ENCODE peak calls at places on chromosomes 12 and 14, in five cellular contexts. One of them, this sample, is unnamed.

GRCh38 chr12:123104809-123105208 is 46.1 kb downstream of the PITPNM2 start:
- DNase-seq in A549: no peak
- DNase-seq in uterus: no peak
- DNase-seq in IMR-90: no peak
- DNase-seq in stomach: no peak
- DNase-seq in this sample: no peak

GRCh38 chr14:71654810-71655209 is 277.4 kb upstream of the RGS6 start:
- DNase-seq in A549: no peak
- DNase-seq in uterus: no peak
- DNase-seq in IMR-90: no peak
- DNase-seq in stomach: no peak
- DNase-seq in this sample: no peak

GRCh38 chr12:59587710-59588109 is 8.1 kb upstream of the SLC16A7 start:
- DNase-seq in A549: no peak
- DNase-seq in uterus: no peak
- DNase-seq in IMR-90: no peak
- DNase-seq in stomach: no peak
- DNase-seq in this sample: no peak

GRCh38 chr14:75182820-75183219 is 6.4 kb upstream of the TMED10 start:
- DNase-seq in A549: no peak
- DNase-seq in uterus: no peak
- DNase-seq in IMR-90: peak
- DNase-seq in stomach: no peak
- DNase-seq in this sample: no peak

GRCh38 chr12:93743229-93743998 is 66.2 kb downstream of the CRADD start:
- DNase-seq in A549: no peak
- DNase-seq in uterus: no peak
- DNase-seq in IMR-90: no peak
- DNase-seq in stomach: no peak
- DNase-seq in this sample: no peak

GRCh38 chr12:2970744-2971143 is 11.5 kb downstream of the TEAD4 start:
- DNase-seq in A549: no peak
- DNase-seq in uterus: no peak
- DNase-seq in IMR-90: no peak
- DNase-seq in stomach: no peak
- DNase-seq in this sample: no peak

GRCh38 chr12:116152268-116152667 is 125.2 kb downstream of the MED13L start:
- DNase-seq in A549: no peak
- DNase-seq in uterus: no peak
- DNase-seq in IMR-90: peak
- DNase-seq in stomach: no peak
- DNase-seq in this sample: no peak

GRCh38 chr12:51505363-51505762 is 80.7 kb downstream of the SLC4A8 start:
- DNase-seq in A549: no peak
- DNase-seq in uterus: no peak
- DNase-seq in IMR-90: peak
- DNase-seq in stomach: no peak
- DNase-seq in this sample: no peak

GRCh38 chr14:52998376-52999010 is 47.6 kb upstream of the FERMT2 start:
- DNase-seq in A549: no peak
- DNase-seq in uterus: no peak
- DNase-seq in IMR-90: peak
- DNase-seq in stomach: no peak
- DNase-seq in this sample: no peak

GRCh38 chr14:56686416-56686815 is 106.8 kb downstream of the TMEM260 start:
- DNase-seq in A549: no peak
- DNase-seq in uterus: no peak
- DNase-seq in IMR-90: no peak
- DNase-seq in stomach: peak
- DNase-seq in this sample: no peak

GRCh38 chr14:67705211-67705610 is 3.5 kb downstream of the RDH12 start:
- DNase-seq in A549: no peak
- DNase-seq in uterus: no peak
- DNase-seq in IMR-90: no peak
- DNase-seq in stomach: no peak
- DNase-seq in this sample: no peak

GRCh38 chr12:40208707-40209106 is 16.1 kb upstream of the LRRK2 start:
- DNase-seq in A549: no peak
- DNase-seq in uterus: no peak
- DNase-seq in IMR-90: no peak
- DNase-seq in stomach: no peak
- DNase-seq in this sample: no peak

GRCh38 chr14:63673882-63674497 is 32.3 kb upstream of the WDR89 start:
- DNase-seq in A549: no peak
- DNase-seq in uterus: no peak
- DNase-seq in IMR-90: no peak
- DNase-seq in stomach: no peak
- DNase-seq in this sample: no peak

GRCh38 chr12:53051058-53051880 is 1.4 kb downstream of the TNS2 start:
- DNase-seq in A549: no peak
- DNase-seq in uterus: peak
- DNase-seq in IMR-90: peak
- DNase-seq in stomach: peak
- DNase-seq in this sample: peak

GRCh38 chr14:38502241-38502640 is 246.3 kb upstream of the CLEC14A start:
- DNase-seq in A549: no peak
- DNase-seq in uterus: no peak
- DNase-seq in IMR-90: peak
- DNase-seq in stomach: no peak
- DNase-seq in this sample: no peak

DNA sequence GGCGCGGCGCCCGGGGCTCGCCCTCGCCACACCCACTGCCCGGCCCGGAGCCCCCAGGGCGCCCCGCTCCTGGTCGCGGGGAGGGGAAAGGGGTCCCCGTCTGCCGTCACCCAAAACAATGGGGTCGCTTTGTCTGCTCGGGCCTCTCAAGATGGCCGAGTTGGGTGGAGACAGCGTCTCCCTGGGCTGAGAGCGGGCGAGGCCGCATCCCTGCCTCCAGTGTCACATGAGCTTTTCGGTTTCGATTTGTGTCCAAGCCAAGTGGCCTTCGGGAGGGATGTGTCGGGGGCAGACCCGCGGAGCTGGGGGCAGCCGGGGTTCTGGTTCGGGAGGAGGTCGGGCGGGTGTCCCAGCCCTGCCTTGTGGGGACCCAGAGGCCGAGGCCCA is 765 bp downstream of the DYNC1H1 start:
- DNase-seq in A549: no peak
- DNase-seq in uterus: peak
- DNase-seq in IMR-90: peak
- DNase-seq in stomach: peak
- DNase-seq in this sample: peak
- TF ChIP-seq POLR2A in A549: no peak
- TF ChIP-seq POLR2A in uterus: no peak
- TF ChIP-seq POLR2A in IMR-90: no peak
- TF ChIP-seq POLR2A in stomach: no peak
- TF ChIP-seq POLR2A in this sample: peak

GRCh38 chr12:56188116-56188785 is 1.0 kb downstream of the SMARCC2 start:
- DNase-seq in A549: no peak
- DNase-seq in uterus: no peak
- DNase-seq in IMR-90: no peak
- DNase-seq in stomach: no peak
- DNase-seq in this sample: no peak

GRCh38 chr12:56188786-56189335 is 422 bp downstream of the SMARCC2 start:
- DNase-seq in A549: peak
- DNase-seq in uterus: no peak
- DNase-seq in IMR-90: no peak
- DNase-seq in stomach: no peak
- DNase-seq in this sample: peak

GRCh38 chr12:56190695-56191155 is 1.4 kb upstream of the SMARCC2 start:
- DNase-seq in A549: peak
- DNase-seq in uterus: no peak
- DNase-seq in IMR-90: no peak
- DNase-seq in stomach: no peak
- DNase-seq in this sample: no peak

GRCh38 chr12:56189336-56189917 is at the start of gene SMARCC2:
- DNase-seq in A549: peak
- DNase-seq in uterus: peak
- DNase-seq in IMR-90: peak
- DNase-seq in stomach: peak
- DNase-seq in this sample: peak

GRCh38 chr12:56189918-56190694 is 823 bp upstream of the SMARCC2 start:
- DNase-seq in A549: peak
- DNase-seq in uterus: peak
- DNase-seq in IMR-90: peak
- DNase-seq in stomach: peak
- DNase-seq in this sample: peak
- TF ChIP-seq POLR2A in A549: peak
- TF ChIP-seq POLR2A in uterus: no peak
- TF ChIP-seq POLR2A in IMR-90: no peak
- TF ChIP-seq POLR2A in stomach: no peak
- TF ChIP-seq POLR2A in this sample: no peak

DNA sequence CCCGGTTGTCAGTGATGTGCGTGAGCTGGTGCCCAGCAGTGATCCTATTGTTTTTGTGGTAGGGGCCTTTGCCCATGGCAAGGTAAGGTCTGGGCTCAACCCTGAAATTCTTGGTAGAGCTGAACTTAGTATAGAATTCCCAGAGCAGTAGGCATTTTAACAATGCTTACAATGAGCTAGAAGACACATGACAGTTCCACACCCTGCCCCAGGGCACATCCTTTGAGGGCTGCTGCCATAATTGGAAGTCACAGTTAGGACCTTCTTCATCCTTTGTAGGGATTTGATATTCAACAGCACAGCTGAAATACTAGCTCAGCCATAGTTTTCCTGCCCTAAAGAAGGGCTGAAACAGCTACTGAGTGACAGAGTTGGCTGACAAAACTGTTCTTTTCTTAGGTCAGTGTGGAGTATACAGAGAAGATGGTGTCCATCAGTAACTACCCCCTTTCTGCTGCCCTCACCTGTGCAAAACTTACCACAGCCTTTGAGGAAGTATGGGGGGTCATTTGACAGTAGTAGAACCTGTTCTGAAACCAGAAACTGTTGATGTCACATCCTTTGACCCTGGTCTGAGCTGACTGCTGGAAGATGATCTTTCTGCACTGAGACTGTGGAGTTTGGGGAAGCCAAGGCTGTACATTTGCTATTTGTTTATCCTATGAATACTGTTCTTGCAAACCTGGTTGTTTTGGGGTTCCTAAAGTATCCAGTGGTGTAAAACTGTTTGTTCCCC is 4.8 kb downstream of the EMG1 start:
- DNase-seq in A549: no peak
- DNase-seq in uterus: no peak
- DNase-seq in IMR-90: no peak
- DNase-seq in stomach: no peak
- DNase-seq in this sample: no peak
- TF ChIP-seq POLR2A in A549: no peak
- TF ChIP-seq POLR2A in uterus: no peak
- TF ChIP-seq POLR2A in IMR-90: no peak
- TF ChIP-seq POLR2A in stomach: no peak
- TF ChIP-seq POLR2A in this sample: peak

DNA sequence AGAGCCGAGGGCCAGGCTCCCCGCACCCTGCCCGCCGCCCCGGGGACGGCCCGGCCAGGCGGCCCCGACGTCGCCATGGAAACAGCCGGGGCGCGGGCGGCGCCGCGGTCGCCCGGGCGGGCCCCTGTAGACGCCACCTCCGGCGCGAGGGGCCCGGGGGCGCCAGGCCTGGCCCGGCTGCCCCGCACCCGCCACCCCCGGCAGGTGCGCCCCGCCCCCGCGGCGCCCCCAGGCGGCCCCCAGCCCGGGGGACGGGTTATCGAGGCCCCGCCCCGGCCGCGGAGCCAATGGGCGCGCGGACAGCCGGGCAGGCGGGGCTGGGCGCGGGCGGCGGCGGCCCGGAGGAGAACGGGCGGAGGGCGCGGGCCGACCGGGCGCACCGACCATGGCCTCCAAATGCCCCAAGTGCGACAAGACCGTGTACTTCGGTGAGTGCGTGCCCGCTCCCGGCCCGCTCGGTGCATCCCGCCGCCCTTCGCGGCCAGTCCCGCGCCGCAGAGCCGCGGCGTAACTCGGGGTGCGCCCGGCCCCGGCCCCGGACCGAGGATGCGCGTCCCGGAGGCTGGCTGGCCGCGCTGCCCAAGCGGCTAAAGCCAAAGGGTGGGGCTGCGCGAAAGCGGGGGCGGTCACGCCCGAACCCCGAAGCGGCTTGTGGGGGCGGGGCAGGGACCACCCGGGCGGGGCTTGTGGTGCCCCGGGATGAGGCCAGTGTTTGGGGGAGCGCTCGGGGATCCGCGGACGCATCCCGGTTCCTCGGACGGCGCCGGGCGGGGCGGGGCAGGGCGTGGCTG is at the start of gene CRIP2:
- DNase-seq in A549: peak
- DNase-seq in uterus: peak
- DNase-seq in IMR-90: peak
- DNase-seq in stomach: no peak
- DNase-seq in this sample: peak
- TF ChIP-seq POLR2A in A549: peak
- TF ChIP-seq POLR2A in uterus: peak
- TF ChIP-seq POLR2A in IMR-90: no peak
- TF ChIP-seq POLR2A in stomach: no peak
- TF ChIP-seq POLR2A in this sample: no peak

DNA sequence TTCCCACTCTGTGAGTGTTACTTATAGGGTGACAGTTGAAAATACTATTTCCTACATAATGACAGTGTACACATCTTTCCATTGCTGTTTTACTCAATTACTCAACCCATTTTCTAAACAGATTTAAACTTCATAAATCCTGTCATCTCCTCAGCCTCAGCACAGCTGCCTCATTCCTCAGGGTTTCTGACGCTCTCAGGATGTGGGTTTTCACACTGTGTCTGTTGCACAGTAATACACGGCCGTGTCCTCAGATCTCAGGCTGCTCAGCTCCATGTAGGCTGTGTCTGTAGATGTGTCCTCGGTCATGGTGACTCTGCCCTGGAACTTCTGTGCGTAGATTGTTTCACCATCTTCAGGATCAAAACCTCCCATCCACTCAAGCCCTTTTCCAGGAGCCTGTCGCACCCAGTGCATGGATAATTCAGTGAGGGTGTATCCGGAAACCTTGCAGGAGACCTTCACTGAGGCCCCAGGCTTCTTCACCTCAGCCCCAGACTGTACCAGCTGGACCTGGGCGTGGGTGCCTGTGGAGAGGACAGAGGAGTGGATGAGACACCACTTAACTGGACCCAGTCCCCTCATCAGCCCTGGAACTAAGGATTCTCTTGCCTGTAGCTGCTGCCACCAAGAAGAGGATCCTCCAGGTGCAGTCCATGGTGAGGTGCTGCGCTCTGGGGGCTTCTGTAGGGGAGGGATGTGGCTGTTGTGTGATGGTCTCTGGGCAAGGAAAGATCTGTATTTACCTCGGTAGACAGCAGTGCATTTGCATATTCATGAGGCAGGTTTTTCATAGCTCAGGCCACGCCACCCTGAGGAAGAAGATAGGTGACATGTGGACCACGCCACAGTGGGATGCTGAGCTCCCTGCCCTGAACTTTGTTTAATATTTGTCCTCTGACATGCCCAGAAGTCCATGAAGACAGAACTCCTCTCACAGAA is 750.2 kb downstream of the TMEM121 start:
- DNase-seq in A549: no peak
- DNase-seq in uterus: no peak
- DNase-seq in IMR-90: no peak
- DNase-seq in stomach: no peak
- DNase-seq in this sample: no peak
- TF ChIP-seq POLR2A in A549: no peak
- TF ChIP-seq POLR2A in uterus: no peak
- TF ChIP-seq POLR2A in IMR-90: no peak
- TF ChIP-seq POLR2A in stomach: no peak
- TF ChIP-seq POLR2A in this sample: no peak

GRCh38 chr12:113184900-113185179 is 438 bp downstream of the DDX54 start:
- DNase-seq in A549: peak
- DNase-seq in uterus: peak
- DNase-seq in IMR-90: peak
- DNase-seq in stomach: peak
- DNase-seq in this sample: peak
- TF ChIP-seq POLR2A in A549: no peak
- TF ChIP-seq POLR2A in uterus: no peak
- TF ChIP-seq POLR2A in IMR-90: no peak
- TF ChIP-seq POLR2A in stomach: no peak
- TF ChIP-seq POLR2A in this sample: no peak

GRCh38 chr14:91395998-91396660 is 21.5 kb downstream of the CCDC88C start:
- DNase-seq in A549: no peak
- DNase-seq in uterus: no peak
- DNase-seq in IMR-90: no peak
- DNase-seq in stomach: no peak
- DNase-seq in this sample: no peak
- TF ChIP-seq POLR2A in A549: no peak
- TF ChIP-seq POLR2A in uterus: no peak
- TF ChIP-seq POLR2A in IMR-90: no peak
- TF ChIP-seq POLR2A in stomach: no peak
- TF ChIP-seq POLR2A in this sample: no peak

This sample was measured in GM12891.